ENCODE peak calls at places on chromosomes 13 and 19, in four cellular contexts. O is AG04449, U is ACHN, Z is transverse colon. M is an unnamed sample.

GRCh38 chr19:10523135-10523636 is 5.9 kb upstream of the S1PR5 start:
- DNase-seq in O (no peak), U (no peak), Z (no peak), M (no peak)

GRCh38 chr19:1236566-1236965 is 1.2 kb downstream of the CBARP start:
- DNase-seq in O (no peak), U (no peak), Z (no peak), M (no peak)

GRCh38 chr13:113489549-113490495 is 689 bp downstream of the DCUN1D2 start:
- DNase-seq in O (no peak), U (peak; percentile 65), Z (peak; percentile 39), M (peak; percentile 68)

GRCh38 chr19:53394522-53394973 is 401 bp upstream of the ZNF765 start:
- DNase-seq in O (no peak), U (no peak), Z (peak; percentile 28), M (no peak)

GRCh38 chr13:31629085-31629785 is 110.1 kb upstream of the RXFP2 start:
- DNase-seq in O (no peak), U (no peak), Z (no peak), M (no peak)

GRCh38 chr13:22196777-22197176 is 525.9 kb downstream of the FGF9 start:
- DNase-seq in O (no peak), U (no peak), Z (no peak), M (no peak)

GRCh38 chr19:5434970-5435641 is 20.1 kb upstream of the ZNRF4 start:
- DNase-seq in O (peak; percentile 36), U (peak; percentile 48), Z (no peak), M (no peak)

GRCh38 chr13:60583196-60583908 is 186.3 kb downstream of the TDRD3 start:
- DNase-seq in O (peak; percentile 12), U (no peak), Z (no peak), M (no peak)

GRCh38 chr19:18416778-18417249 is 2.4 kb upstream of the SSBP4 start:
- DNase-seq in O (no peak), U (peak; percentile 83), Z (peak; percentile 81), M (no peak)

GRCh38 chr13:39100996-39101751 is 62.9 kb downstream of the NHLRC3 start:
- DNase-seq in O (no peak), U (no peak), Z (no peak), M (no peak)

GRCh38 chr13:98653471-98653985 is 76.6 kb upstream of the STK24 start:
- DNase-seq in O (peak; percentile 10), U (peak; percentile 66), Z (peak; percentile 88), M (peak; percentile 77)

GRCh38 chr13:99339736-99340392 is 32.7 kb upstream of the GPR183 start:
- DNase-seq in O (no peak), U (no peak), Z (peak; percentile 34), M (no peak)

M was measured in H1.